ENCODE peak calls at places on chromosomes 16 and 17, in nine cellular contexts. L is stimulated activated CD8-positive, alpha-beta memory T cell treated with anti-CD3 and anti-CD28 coated beads, Interleukin-7, amount 100 ng/mL, for 48 hours; E is adrenal gland; T is T follicular helper cell; F is activated naive CD8-positive, alpha-beta T cell treated with anti-CD3 and anti-CD28 coated beads, Interleukin-2, amount 50 U/mL, for 24 hours; Z is stromal cell of bone marrow; I is EH; Q is fibroblast of the aortic adventitia; J is CD8-positive, alpha-beta T cell. X is an unnamed sample.

GRCh38 chr16:23355106-23355670 is 53.1 kb downstream of the SCNN1B start:
- DNase-seq in L (no peak), E (no peak), T (no peak), F (no peak), Z (no peak), I (no peak), Q (no peak), J (no peak), X (no peak)

GRCh38 chr17:71251936-71252335 is 868.9 kb upstream of the SOX9 start:
- DNase-seq in L (no peak), E (no peak), T (no peak), F (no peak), Z (peak), I (peak), Q (no peak), J (no peak), X (no peak)

GRCh38 chr17:38693700-38694329 is 11.3 kb upstream of the MLLT6 start:
- DNase-seq in L (no peak), E (peak), T (no peak), F (no peak), Z (peak), I (peak), Q (peak), J (no peak), X (no peak)

GRCh38 chr16:57167951-57168350 is 17.9 kb downstream of the PSME3IP1 start:
- DNase-seq in L (no peak), E (no peak), T (no peak), F (no peak), Z (peak), I (peak), Q (peak), J (no peak), X (no peak)

GRCh38 chr17:45732926-45733505 is 51.1 kb upstream of the CRHR1 start:
- DNase-seq in L (no peak), E (no peak), T (no peak), F (no peak), Z (no peak), I (no peak), Q (no peak), J (no peak), X (no peak)

GRCh38 chr16:74291577-74292208 is 4.9 kb upstream of the PSMD7 start:
- DNase-seq in L (no peak), E (no peak), T (no peak), F (no peak), Z (no peak), I (peak), Q (peak), J (no peak), X (no peak)

GRCh38 chr17:62629556-62630364 is 2.3 kb downstream of the MRC2 start:
- DNase-seq in L (no peak), E (no peak), T (no peak), F (no peak), Z (no peak), I (peak), Q (peak), J (no peak), X (no peak)

GRCh38 chr17:57914274-57915147 is 40.7 kb downstream of the CUEDC1 start:
- DNase-seq in L (no peak), E (no peak), T (no peak), F (no peak), Z (no peak), I (no peak), Q (no peak), J (no peak), X (no peak)

GRCh38 chr16:53183442-53183841 is 128.7 kb downstream of the CHD9 start:
- DNase-seq in L (no peak), E (no peak), T (no peak), F (no peak), Z (no peak), I (no peak), Q (no peak), J (no peak), X (no peak)

GRCh38 chr16:2341456-2342447 is 1.2 kb upstream of the ABCA3 start:
- DNase-seq in L (no peak), E (peak), T (no peak), F (no peak), Z (no peak), I (no peak), Q (no peak), J (no peak), X (no peak)

GRCh38 chr16:50067290-50067853 is 1.6 kb downstream of the HEATR3 start:
- DNase-seq in L (no peak), E (no peak), T (no peak), F (peak), Z (peak), I (peak), Q (peak), J (no peak), X (peak)

GRCh38 chr17:55487727-55488436 is 23.4 kb downstream of the SMIM36 start:
- DNase-seq in L (no peak), E (no peak), T (no peak), F (no peak), Z (no peak), I (no peak), Q (peak), J (no peak), X (no peak)

GRCh38 chr16:67653131-67654068 is 6.7 kb downstream of the ACD start:
- DNase-seq in L (no peak), E (no peak), T (no peak), F (no peak), Z (no peak), I (peak), Q (no peak), J (no peak), X (no peak)

GRCh38 chr16:70161350-70161749 is 12.2 kb upstream of the CLEC18C start:
- DNase-seq in L (no peak), E (no peak), T (no peak), F (no peak), Z (no peak), I (no peak), Q (no peak), J (no peak), X (no peak)

X was measured in effector CD4-positive, alpha-beta T cell.